ENCODE peak calls at places on chromosomes 1 and 21, in four cellular contexts. One of them, this sample, is unnamed.

GRCh38 chr1:20290624-20291597 is at the start of gene VWA5B1:
- DNase-seq in ureter: peak
- DNase-seq in NT2/D1: peak
- DNase-seq in endothelial cell: peak
- DNase-seq in this sample: no peak

GRCh38 chr1:161720341-161720887 is 930 bp upstream of the FCRLB start:
- DNase-seq in ureter: no peak
- DNase-seq in endothelial cell: no peak
- DNase-seq in NT2/D1: no peak
- DNase-seq in this sample: no peak

GRCh38 chr1:36350659-36351171 is 27.3 kb upstream of the EVA1B start:
- DNase-seq in ureter: no peak
- DNase-seq in NT2/D1: no peak
- DNase-seq in endothelial cell: no peak
- DNase-seq in this sample: no peak

GRCh38 chr1:154883919-154884867 is 14.1 kb upstream of the KCNN3 start:
- DNase-seq in endothelial cell: no peak
- DNase-seq in NT2/D1: no peak
- DNase-seq in ureter: no peak
- DNase-seq in this sample: no peak

GRCh38 chr1:203271018-203271743 is 34.1 kb upstream of the BTG2 start:
- DNase-seq in NT2/D1: no peak
- DNase-seq in endothelial cell: no peak
- DNase-seq in ureter: peak
- DNase-seq in this sample: peak

GRCh38 chr1:235624751-235625192 is 24.8 kb downstream of the GNG4 start:
- DNase-seq in NT2/D1: no peak
- DNase-seq in endothelial cell: no peak
- DNase-seq in ureter: no peak
- DNase-seq in this sample: no peak

GRCh38 chr21:36535618-36536241 is 55.8 kb upstream of the CLDN14 start:
- DNase-seq in ureter: no peak
- DNase-seq in endothelial cell: no peak
- DNase-seq in NT2/D1: no peak
- DNase-seq in this sample: no peak

GRCh38 chr1:226797151-226797550 is 58.1 kb upstream of the ITPKB start:
- DNase-seq in endothelial cell: no peak
- DNase-seq in ureter: no peak
- DNase-seq in NT2/D1: no peak
- DNase-seq in this sample: no peak

GRCh38 chr1:55053265-55053954 is 14.1 kb downstream of the PCSK9 start:
- DNase-seq in NT2/D1: no peak
- DNase-seq in ureter: no peak
- DNase-seq in endothelial cell: no peak
- DNase-seq in this sample: no peak

GRCh38 chr1:75795703-75796193 is 934 bp upstream of the MSH4 start:
- DNase-seq in NT2/D1: no peak
- DNase-seq in endothelial cell: no peak
- DNase-seq in ureter: no peak
- DNase-seq in this sample: no peak

GRCh38 chr21:43921979-43922945 is 57.2 kb downstream of the AGPAT3 start:
- DNase-seq in NT2/D1: no peak
- DNase-seq in endothelial cell: no peak
- DNase-seq in ureter: no peak
- DNase-seq in this sample: no peak

GRCh38 chr1:36480161-36480560 is 2.6 kb downstream of the CSF3R start:
- DNase-seq in ureter: no peak
- DNase-seq in endothelial cell: no peak
- DNase-seq in NT2/D1: no peak
- DNase-seq in this sample: no peak

GRCh38 chr1:184755226-184756065 is 788 bp upstream of the EDEM3 start:
- DNase-seq in endothelial cell: no peak
- DNase-seq in NT2/D1: no peak
- DNase-seq in ureter: no peak
- DNase-seq in this sample: peak

GRCh38 chr1:32151319-32151787 is 28.1 kb upstream of the TXLNA start:
- DNase-seq in NT2/D1: no peak
- DNase-seq in endothelial cell: no peak
- DNase-seq in ureter: no peak
- DNase-seq in this sample: peak

GRCh38 chr1:94648225-94649007 is 106.9 kb upstream of the F3 start:
- DNase-seq in ureter: peak
- DNase-seq in NT2/D1: no peak
- DNase-seq in endothelial cell: no peak
- DNase-seq in this sample: no peak

GRCh38 chr1:181149326-181150000 is 61.0 kb downstream of the IER5 start:
- DNase-seq in endothelial cell: no peak
- DNase-seq in NT2/D1: no peak
- DNase-seq in ureter: no peak
- DNase-seq in this sample: no peak

GRCh38 chr1:201528631-201529260 is 10.2 kb upstream of the NAV1 start:
- DNase-seq in endothelial cell: no peak
- DNase-seq in ureter: no peak
- DNase-seq in NT2/D1: no peak
- DNase-seq in this sample: no peak

GRCh38 chr1:234433563-234434285 is 45.3 kb downstream of the TARBP1 start:
- DNase-seq in NT2/D1: no peak
- DNase-seq in ureter: no peak
- DNase-seq in endothelial cell: no peak
- DNase-seq in this sample: no peak

GRCh38 chr1:203326830-203327683 is 21.7 kb downstream of the BTG2 start:
- DNase-seq in ureter: peak
- DNase-seq in NT2/D1: peak
- DNase-seq in endothelial cell: peak
- DNase-seq in this sample: peak

GRCh38 chr1:17440827-17441168 is 1.3 kb upstream of the RCC2 start:
- DNase-seq in NT2/D1: no peak
- DNase-seq in ureter: no peak
- DNase-seq in endothelial cell: no peak
- DNase-seq in this sample: no peak

GRCh38 chr1:15935056-15935950 is 40.6 kb downstream of the ZBTB17 start:
- DNase-seq in NT2/D1: no peak
- DNase-seq in endothelial cell: no peak
- DNase-seq in ureter: no peak
- DNase-seq in this sample: no peak

GRCh38 chr1:67227196-67227595 is 60.9 kb downstream of the IL23R start:
- DNase-seq in ureter: no peak
- DNase-seq in NT2/D1: no peak
- DNase-seq in endothelial cell: no peak
- DNase-seq in this sample: peak

GRCh38 chr1:156390409-156391144 is 21.6 kb downstream of the RHBG start:
- DNase-seq in NT2/D1: no peak
- DNase-seq in endothelial cell: no peak
- DNase-seq in ureter: no peak
- DNase-seq in this sample: no peak

GRCh38 chr1:168991667-168992475 is 114.6 kb upstream of the ATP1B1 start:
- DNase-seq in ureter: no peak
- DNase-seq in NT2/D1: no peak
- DNase-seq in endothelial cell: no peak
- DNase-seq in this sample: no peak

GRCh38 chr1:7539772-7540175 is 231.3 kb upstream of the VAMP3 start:
- DNase-seq in ureter: no peak
- DNase-seq in endothelial cell: peak
- DNase-seq in NT2/D1: peak
- DNase-seq in this sample: peak

GRCh38 chr1:216064643-216065042 is 358.6 kb downstream of the USH2A start:
- DNase-seq in ureter: no peak
- DNase-seq in NT2/D1: no peak
- DNase-seq in endothelial cell: no peak
- DNase-seq in this sample: no peak

GRCh38 chr1:21305155-21305899 is 15.1 kb upstream of the ECE1 start:
- DNase-seq in ureter: no peak
- DNase-seq in endothelial cell: no peak
- DNase-seq in NT2/D1: no peak
- DNase-seq in this sample: no peak

GRCh38 chr1:14332158-14332557 is 266.3 kb upstream of the KAZN start:
- DNase-seq in ureter: no peak
- DNase-seq in NT2/D1: no peak
- DNase-seq in endothelial cell: no peak
- DNase-seq in this sample: no peak

GRCh38 chr21:45508607-45509565 is 33.4 kb downstream of the SLC19A1 start:
- DNase-seq in endothelial cell: no peak
- DNase-seq in NT2/D1: no peak
- DNase-seq in ureter: no peak
- DNase-seq in this sample: no peak

GRCh38 chr1:147202576-147202975 is 22.6 kb downstream of the FMO5 start:
- DNase-seq in NT2/D1: no peak
- DNase-seq in ureter: no peak
- DNase-seq in endothelial cell: no peak
- DNase-seq in this sample: no peak

GRCh38 chr1:217713223-217713622 is 82.1 kb downstream of the SPATA17 start:
- DNase-seq in ureter: no peak
- DNase-seq in endothelial cell: no peak
- DNase-seq in NT2/D1: no peak
- DNase-seq in this sample: no peak

GRCh38 chr1:244436336-244437102 is 15.2 kb downstream of the ADSS2 start:
- DNase-seq in NT2/D1: no peak
- DNase-seq in endothelial cell: no peak
- DNase-seq in ureter: no peak
- DNase-seq in this sample: no peak

GRCh38 chr1:230778916-230779590 is 31.9 kb downstream of the CAPN9 start:
- DNase-seq in NT2/D1: no peak
- DNase-seq in ureter: no peak
- DNase-seq in endothelial cell: no peak
- DNase-seq in this sample: peak

GRCh38 chr1:61392417-61393242 is 310.3 kb downstream of the NFIA start:
- DNase-seq in NT2/D1: no peak
- DNase-seq in ureter: no peak
- DNase-seq in endothelial cell: no peak
- DNase-seq in this sample: no peak